ENCODE peak calls at places on chromosomes 4 and X, in seven cellular contexts. D is cardiac muscle cell, U is brain microvascular endothelial cell, V is endothelial cell of umbilical vein, P is OCI-LY7, K is uterus, F is IMR-90. Y is an unnamed sample.

GRCh38 chr4:169768385-169768784 is 10.6 kb upstream of the HPF1 start:
- DNase-seq in D (no peak), U (no peak), V (no peak), P (no peak), K (no peak), F (no peak), Y (no peak)

GRCh38 chr4:15541941-15542340 is 72.3 kb downstream of the CC2D2A start:
- DNase-seq in D (no peak), U (no peak), V (no peak), P (no peak), K (no peak), F (no peak), Y (no peak)

GRCh38 chr4:74365761-74366160 is 816 bp downstream of the EREG start:
- DNase-seq in D (peak; percentile 54), U (no peak), V (peak; percentile 27), P (no peak), K (no peak), F (no peak), Y (no peak)

GRCh38 chr4:112516401-112517066 is 554 bp upstream of the NEUROG2 start:
- DNase-seq in D (no peak), U (no peak), V (no peak), P (peak; percentile 42), K (no peak), F (no peak), Y (peak; percentile 35)

GRCh38 chr4:113499696-113500095 is 261.8 kb downstream of the CAMK2D start:
- DNase-seq in D (peak; percentile 65), U (peak; percentile 65), V (no peak), P (no peak), K (no peak), F (peak; percentile 94), Y (peak; percentile 83)

GRCh38 chrX:145826466-145826865 is 8.8 kb downstream of the SLITRK2 start:
- DNase-seq in D (no peak), U (no peak), V (no peak), P (no peak), K (no peak), F (no peak), Y (no peak)

GRCh38 chr4:150501019-150501727 is 80.8 kb upstream of the MAB21L2 start:
- DNase-seq in D (peak; percentile 87), U (peak; percentile 57), V (no peak), P (no peak), K (no peak), F (peak; percentile 89), Y (peak; percentile 82)

GRCh38 chr4:48858130-48858529 is 27.2 kb downstream of the OCIAD1 start:
- DNase-seq in D (no peak), U (peak; percentile 27), V (no peak), P (no peak), K (no peak), F (no peak), Y (no peak)

GRCh38 chr4:2348786-2349185 is 69.7 kb downstream of the ZFYVE28 start:
- DNase-seq in D (no peak), U (no peak), V (no peak), P (no peak), K (no peak), F (no peak), Y (no peak)

GRCh38 chr4:126628933-126629332 is 1003.8 kb upstream of the INTU start:
- DNase-seq in D (no peak), U (no peak), V (no peak), P (no peak), K (no peak), F (no peak), Y (no peak)

GRCh38 chr4:38668203-38668602 is 4.2 kb downstream of the KLF3 start:
- DNase-seq in D (no peak), U (no peak), V (no peak), P (no peak), K (no peak), F (no peak), Y (no peak)

GRCh38 chr4:165874799-165875371 is 1.8 kb downstream of the TLL1 start:
- DNase-seq in D (peak; percentile 47), U (no peak), V (no peak), P (no peak), K (peak; percentile 19), F (no peak), Y (no peak)

GRCh38 chr4:173536808-173537429 is 6.9 kb upstream of the HAND2 start:
- DNase-seq in D (no peak), U (no peak), V (no peak), P (no peak), K (no peak), F (no peak), Y (no peak)

GRCh38 chr4:183403486-183403885 is 41.0 kb upstream of the CDKN2AIP start:
- DNase-seq in D (peak; percentile 13), U (no peak), V (no peak), P (no peak), K (no peak), F (no peak), Y (peak; percentile 49)

DNA sequence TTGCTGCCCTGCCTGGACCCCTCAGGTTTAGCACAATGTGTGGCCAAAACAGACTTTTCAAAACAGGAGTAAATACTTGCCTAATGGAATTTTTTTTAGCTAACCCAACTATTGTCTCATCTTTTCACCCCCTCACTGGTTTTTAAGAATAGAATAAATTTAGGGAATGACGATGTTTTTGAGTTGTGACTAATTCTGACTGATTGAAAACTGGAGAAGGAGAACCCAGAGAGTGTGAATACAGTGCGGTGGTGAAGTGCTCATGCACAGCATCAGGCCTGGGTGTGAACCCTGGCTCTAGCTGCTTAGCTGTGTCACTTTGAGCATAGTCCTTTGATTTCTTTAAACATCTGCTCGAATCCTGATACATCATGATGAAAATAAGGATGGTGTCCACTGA is 10.5 kb downstream of the ANTXR2 start:
- DNase-seq in D (no peak), U (no peak), V (no peak), P (no peak), K (no peak), F (no peak), Y (no peak)
- TF ChIP-seq CTCF in D (no peak), U (no peak), V (no peak), P (no peak), K (no peak), F (no peak), Y (no peak)

DNA sequence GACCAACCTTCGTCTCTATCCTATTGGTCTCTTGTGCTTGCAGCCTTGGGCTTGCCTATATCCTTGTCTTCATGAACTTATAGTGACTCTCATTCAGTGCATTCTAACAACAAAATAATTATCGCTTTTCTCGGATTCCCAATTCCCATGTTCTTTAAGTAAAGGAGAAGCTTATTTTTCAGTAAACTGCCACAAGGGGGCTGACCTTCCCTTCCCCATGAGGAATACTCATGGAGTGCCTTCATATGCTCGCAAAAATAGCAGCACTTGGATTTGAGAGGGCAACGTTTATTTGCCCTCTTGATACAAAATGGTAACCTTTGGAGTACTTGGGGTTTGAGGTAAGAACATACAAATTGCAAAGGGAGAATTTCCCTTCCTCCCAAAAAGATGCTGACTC is 183.2 kb upstream of the TENT5D start:
- DNase-seq in D (no peak), U (no peak), V (no peak), P (no peak), K (no peak), F (no peak), Y (no peak)
- TF ChIP-seq CTCF in D (no peak), U (no peak), V (no peak), P (no peak), K (no peak), F (no peak), Y (no peak)

GRCh38 chrX:18892881-18893280 is 91.0 kb downstream of the PHKA2 start:
- DNase-seq in D (no peak), U (no peak), V (no peak), P (no peak), K (no peak), F (no peak), Y (no peak)

GRCh38 chrX:18893536-18893935 is 90.4 kb downstream of the PHKA2 start:
- DNase-seq in D (no peak), U (no peak), V (no peak), P (no peak), K (no peak), F (no peak), Y (no peak)

GRCh38 chrX:18895157-18895952 is 88.6 kb downstream of the PHKA2 start:
- DNase-seq in D (peak; percentile 59), U (peak; percentile 34), V (no peak), P (no peak), K (no peak), F (peak; percentile 37), Y (peak; percentile 70)

GRCh38 chrX:18891561-18891945 is 92.4 kb downstream of the PHKA2 start:
- DNase-seq in D (no peak), U (no peak), V (no peak), P (no peak), K (no peak), F (no peak), Y (no peak)

DNA sequence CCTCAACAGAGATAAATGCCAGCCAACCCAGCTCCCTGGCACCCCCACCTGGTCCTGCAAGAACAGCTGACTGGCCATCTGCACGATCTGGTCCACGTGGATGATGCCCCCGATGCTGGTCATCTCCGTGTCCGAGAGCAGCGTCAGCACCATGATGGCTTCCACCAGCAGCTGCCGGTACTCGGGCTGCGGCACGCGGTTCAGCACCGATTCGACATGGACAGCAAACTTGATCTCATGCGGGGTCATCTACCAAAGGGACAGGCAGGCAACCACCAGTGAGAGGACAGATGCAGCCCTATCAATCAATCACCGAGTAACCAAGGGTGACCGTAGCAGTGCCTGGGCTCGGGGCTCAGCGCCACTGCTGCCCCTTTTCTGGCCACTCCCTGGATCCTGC is 89.8 kb downstream of the PHKA2 start:
- DNase-seq in D (no peak), U (no peak), V (no peak), P (no peak), K (no peak), F (no peak), Y (no peak)
- TF ChIP-seq CTCF in D (no peak), U (no peak), V (no peak), P (no peak), K (no peak), F (no peak), Y (no peak)

DNA sequence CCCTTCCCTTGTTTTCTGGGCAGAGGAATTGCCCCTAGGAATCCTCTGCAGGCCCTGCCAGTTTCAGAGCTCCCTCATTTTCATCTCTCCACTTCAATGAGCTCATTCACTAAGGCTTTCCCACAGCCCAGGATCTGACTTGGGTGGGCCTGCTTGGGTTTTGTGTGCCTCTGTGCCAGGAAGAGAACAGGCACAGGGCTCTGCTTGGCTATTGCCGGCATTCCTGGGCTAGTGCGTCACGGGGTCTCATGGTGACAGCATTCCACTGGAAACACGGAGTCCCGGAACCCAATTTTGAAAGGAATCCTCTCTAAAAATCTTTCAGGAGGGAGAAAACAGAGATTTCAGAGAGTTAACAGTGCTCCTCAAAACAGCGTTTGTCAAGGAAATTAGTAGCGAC is 150.5 kb downstream of the VCX3A start:
- DNase-seq in D (no peak), U (no peak), V (no peak), P (no peak), K (no peak), F (no peak), Y (no peak)
- TF ChIP-seq CTCF in D (no peak), U (no peak), V (no peak), P (no peak), K (no peak), F (no peak), Y (no peak)

DNA sequence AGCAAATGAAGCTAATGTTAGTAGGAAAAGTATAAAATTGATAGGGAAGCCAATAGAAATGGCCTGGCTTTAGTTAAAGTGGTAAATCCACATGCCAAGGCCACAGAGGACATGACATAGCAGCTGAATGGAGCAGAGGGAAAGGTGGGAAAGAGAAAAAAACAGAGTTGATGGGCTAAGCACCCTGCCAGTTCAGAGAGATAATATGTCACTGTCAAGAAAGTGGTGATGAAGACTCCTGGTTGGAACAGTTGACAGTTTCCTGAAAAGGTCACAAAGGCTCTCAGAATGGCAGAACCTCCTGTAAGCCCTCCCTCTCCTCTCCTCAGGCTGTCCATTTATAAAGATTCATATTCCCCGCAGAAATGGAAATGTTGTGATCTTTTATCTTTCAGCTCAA is 48.2 kb downstream of the SLC7A11 start:
- DNase-seq in D (no peak), U (no peak), V (no peak), P (no peak), K (no peak), F (no peak), Y (no peak)
- TF ChIP-seq CTCF in D (no peak), U (no peak), V (no peak), P (no peak), K (no peak), F (no peak), Y (no peak)

Y was measured in foreskin fibroblast.